ENCODE peak calls at places on chromosomes 7 and 10, in seven cellular contexts. Y is spleen, X is lower lobe of right lung, M is left ventricle myocardium inferior, A is BE2C, L is GM12878, R is cardiac muscle cell. U is an unnamed sample. For H3K36me3, the result is how much of the 10 kb centered on the place peaks cover.

GRCh38 chr7:37112882-37113281 is 335.8 kb downstream of the ELMO1 start:
- DNase-seq in Y (no peak), X (no peak), M (no peak), A (no peak), L (no peak), R (no peak), U (no peak)

GRCh38 chr7:7566651-7567611 is at the start of gene MIOS:
- DNase-seq in Y (peak), X (peak), M (peak), A (peak), L (no peak), R (peak), U (peak)

GRCh38 chr7:131527462-131527861 is 29.0 kb downstream of the PODXL start:
- DNase-seq in Y (peak), X (no peak), M (no peak), A (no peak), L (no peak), R (no peak), U (peak)

GRCh38 chr10:131905279-131905595 is 4.4 kb downstream of the PPP2R2D start:
- DNase-seq in Y (peak), X (no peak), M (no peak), A (no peak), L (no peak), R (no peak), U (peak)

GRCh38 chr10:35336084-35336831 is at the start of gene CCNY:
- DNase-seq in Y (peak), X (peak), M (peak), A (peak), L (no peak), R (peak), U (peak)

GRCh38 chr10:119453313-119453712 is 89.2 kb downstream of the RGS10 start:
- DNase-seq in Y (no peak), X (no peak), M (no peak), A (no peak), L (no peak), R (no peak), U (no peak)

GRCh38 chr10:85645097-85645496 is 721.5 kb downstream of the GRID1 start:
- DNase-seq in Y (no peak), X (no peak), M (no peak), A (no peak), L (no peak), R (no peak), U (no peak)

GRCh38 chr10:48667960-48668541 is 16.6 kb upstream of the WDFY4 start:
- DNase-seq in Y (peak), X (no peak), M (no peak), A (no peak), L (peak), R (no peak), U (no peak)

GRCh38 chr10:121357323-121357835 is 240.9 kb downstream of the FGFR2 start:
- DNase-seq in Y (no peak), X (no peak), M (no peak), A (no peak), L (no peak), R (peak), U (no peak)

GRCh38 chr10:5835446-5836095 is 22.3 kb upstream of the GDI2 start:
- DNase-seq in Y (no peak), X (no peak), M (no peak), A (no peak), L (no peak), R (no peak), U (no peak)

GRCh38 chr10:127119901-127120300 is 76.5 kb downstream of the INSYN2A start:
- DNase-seq in Y (no peak), X (no peak), M (no peak), A (no peak), L (no peak), R (no peak), U (no peak)

GRCh38 chr10:70551971-70552422 is 50.5 kb downstream of the PRF1 start:
- DNase-seq in Y (no peak), X (peak), M (no peak), A (no peak), L (no peak), R (peak), U (peak)

GRCh38 chr10:6409982-6410694 is 169.9 kb downstream of the PRKCQ start:
- DNase-seq in Y (no peak), X (no peak), M (no peak), A (no peak), L (no peak), R (no peak), U (no peak)

GRCh38 chr7:34058791-34059550 is 153.6 kb downstream of the BMPER start:
- DNase-seq in Y (no peak), X (no peak), M (no peak), A (no peak), L (no peak), R (no peak), U (no peak)

GRCh38 chr7:135263321-135263970 is 29.8 kb downstream of the STRA8 start:
- DNase-seq in Y (no peak), X (no peak), M (no peak), A (no peak), L (no peak), R (no peak), U (no peak)

GRCh38 chr7:38215115-38215514 is 37.1 kb downstream of the STARD3NL start:
- DNase-seq in Y (no peak), X (no peak), M (no peak), A (no peak), L (no peak), R (no peak), U (no peak)

GRCh38 chr7:2229467-2229866 is 3.3 kb downstream of the MAD1L1 start:
- DNase-seq in Y (no peak), X (no peak), M (no peak), A (peak), L (no peak), R (no peak), U (no peak)

DNA sequence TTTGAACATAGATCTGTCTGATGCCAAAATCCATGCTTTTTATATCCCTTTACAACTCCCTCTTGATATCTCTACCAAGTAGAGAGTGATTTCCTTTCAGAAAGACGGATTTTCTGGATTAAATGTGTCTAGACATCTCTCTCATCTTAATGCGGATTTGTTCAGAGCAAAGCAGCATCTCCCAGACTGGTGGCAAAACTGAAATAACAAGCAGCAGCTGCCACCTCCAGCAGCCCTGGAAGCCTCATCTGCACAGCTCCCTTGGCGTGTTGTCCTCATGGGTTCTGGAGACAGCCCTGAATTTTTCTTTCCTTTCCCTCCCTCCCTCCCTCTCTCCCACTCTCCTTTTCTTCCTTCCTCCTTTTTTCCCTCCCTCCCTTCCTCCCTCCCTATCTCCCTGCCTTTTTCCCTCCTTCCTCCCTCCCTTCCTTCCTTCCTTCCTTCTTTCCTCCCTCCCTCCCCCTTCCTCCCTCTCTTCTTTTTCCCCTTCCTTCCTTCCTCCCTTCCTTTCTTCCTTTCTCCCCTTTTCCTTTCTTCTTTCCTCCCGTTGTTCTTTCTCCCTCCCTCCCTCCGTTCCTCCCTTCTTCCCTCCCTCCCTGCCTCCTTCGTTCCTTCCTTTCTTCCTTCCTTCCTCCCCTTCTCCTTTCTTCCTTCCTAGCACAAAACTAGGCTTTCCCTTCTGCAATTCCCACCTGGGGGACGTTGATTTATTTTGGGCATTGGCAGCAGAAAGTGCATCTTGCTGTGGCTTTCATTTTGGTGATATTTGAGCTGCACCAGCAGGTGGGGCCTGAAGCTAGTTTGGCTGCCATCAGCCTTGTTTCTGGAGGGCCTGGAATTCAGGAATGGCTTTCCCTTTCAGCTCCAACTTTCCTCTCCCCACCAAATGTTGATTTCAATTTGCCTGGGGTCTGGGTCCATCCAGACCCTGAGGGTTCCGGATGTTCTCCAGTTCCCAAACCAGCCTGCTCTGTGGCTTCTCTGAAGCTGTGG is 640.0 kb downstream of the TYW1 start:
- DNase-seq in Y (no peak), X (no peak), M (no peak), A (no peak), L (no peak), R (peak), U (no peak)
- TF ChIP-seq CTCF in Y (no peak), X (no peak), M (no peak), A (peak), L (no peak), R (peak), U (no peak)

GRCh38 chr7:153193144-153193595 is 433.6 kb downstream of the ACTR3B start:
- DNase-seq in Y (no peak), X (peak), M (no peak), A (peak), L (no peak), R (peak), U (no peak)
- H3K36me3 ChIP-seq in Y (under half), X (under half), M (under half), A (under half), L (under half), R (under half), U (under half)

DNA sequence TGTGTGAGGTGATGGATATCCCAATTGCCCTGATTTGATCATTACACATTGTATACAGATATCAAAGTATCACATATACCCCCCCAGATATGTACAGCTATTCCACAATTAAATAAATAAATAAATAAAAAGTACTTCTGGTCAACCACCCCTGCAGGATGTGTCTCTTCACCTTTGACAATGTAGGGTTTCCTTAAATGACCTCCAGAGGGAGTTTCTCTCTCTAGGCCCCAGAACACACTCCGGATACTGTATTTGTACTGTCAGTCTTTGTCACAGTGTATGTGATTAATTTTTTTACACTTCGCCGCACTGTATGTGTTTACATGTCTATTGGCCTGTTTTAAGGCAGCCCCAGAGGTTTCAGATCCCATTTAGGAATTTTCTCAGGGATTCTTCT is 123.6 kb downstream of the ADCYAP1R1 start:
- DNase-seq in Y (no peak), X (no peak), M (no peak), A (no peak), L (no peak), R (no peak), U (no peak)
- TF ChIP-seq CTCF in Y (no peak), X (no peak), M (no peak), A (peak), L (peak), R (no peak), U (no peak)

GRCh38 chr10:96341219-96342182 is 17.3 kb downstream of the OPALIN start:
- DNase-seq in Y (no peak), X (no peak), M (no peak), A (no peak), L (no peak), R (no peak), U (no peak)

GRCh38 chr10:96338279-96338925 is 20.4 kb downstream of the OPALIN start:
- DNase-seq in Y (no peak), X (no peak), M (no peak), A (no peak), L (no peak), R (no peak), U (no peak)

GRCh38 chr10:96339956-96340904 is 18.6 kb downstream of the OPALIN start:
- DNase-seq in Y (no peak), X (peak), M (peak), A (peak), L (no peak), R (peak), U (peak)

GRCh38 chr10:96337106-96337505 is 21.7 kb downstream of the OPALIN start:
- DNase-seq in Y (no peak), X (no peak), M (no peak), A (no peak), L (no peak), R (no peak), U (no peak)

GRCh38 chr10:96339383-96339782 is 19.4 kb downstream of the OPALIN start:
- DNase-seq in Y (no peak), X (no peak), M (no peak), A (no peak), L (no peak), R (no peak), U (no peak)
- H3K36me3 ChIP-seq in Y (under half), X (under half), M (under half), A (under half), L (under half), R (under half), U (under half)

DNA sequence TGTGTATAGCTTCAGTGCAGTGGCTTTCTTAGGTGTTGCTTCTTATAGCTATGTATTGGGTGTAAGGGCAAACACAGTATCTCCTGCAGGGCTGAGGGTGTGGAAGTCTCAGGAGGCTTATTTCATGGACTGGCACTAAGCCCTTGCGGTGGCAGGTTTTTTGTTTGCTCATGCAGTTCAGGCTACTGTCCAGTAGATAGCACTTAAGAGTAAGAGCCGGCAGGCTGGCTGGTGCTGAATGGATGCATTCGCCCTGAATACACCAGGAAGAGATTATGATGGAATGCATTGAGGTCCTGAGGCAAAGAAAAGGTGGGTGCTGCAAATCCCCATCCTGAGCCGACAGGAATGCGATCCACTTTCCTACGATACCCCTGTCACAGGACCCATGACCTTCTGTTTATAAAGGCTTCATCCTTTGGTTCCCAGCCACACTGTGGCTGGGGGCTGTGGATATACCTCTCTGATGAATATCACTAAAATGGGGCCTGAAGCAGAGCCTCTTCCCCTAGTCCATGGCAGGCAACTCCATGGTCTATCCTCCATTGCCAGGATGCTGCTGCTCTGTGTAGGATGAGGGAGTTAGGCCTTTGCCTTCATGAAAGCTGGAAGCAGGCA is 44.9 kb downstream of the ANXA8 start:
- DNase-seq in Y (peak), X (peak), M (no peak), A (peak), L (no peak), R (peak), U (peak)
- TF ChIP-seq CTCF in Y (no peak), X (no peak), M (peak), A (peak), L (peak), R (peak), U (peak)